ENCODE peak calls at places on chromosomes 4 and X, in eight cellular contexts. A is Calu3, W is bronchial epithelial cell, V is glutamatergic neuron, H is body of pancreas, M is uterus, B is WTC11, Q is astrocyte of the spinal cord. S is an unnamed sample.

GRCh38 chrX:24148118-24148517 is 1.4 kb upstream of the ZFX start:
- DNase-seq in W (no peak), B (no peak), Q (peak), V (no peak), M (no peak), A (no peak), H (no peak), S (no peak)

GRCh38 chr4:103075435-103075893 is 1.1 kb downstream of the SLC9B2 start:
- DNase-seq in V (no peak), H (no peak), B (no peak), W (no peak), A (no peak), Q (peak), M (no peak), S (no peak)

GRCh38 chr4:52368895-52369294 is 290.2 kb downstream of the USP46 start:
- DNase-seq in B (no peak), H (no peak), V (no peak), W (no peak), Q (no peak), A (no peak), M (no peak), S (no peak)

GRCh38 chr4:184769285-184769825 is 35.5 kb upstream of the CENPU start:
- DNase-seq in M (no peak), B (no peak), V (peak), W (no peak), H (no peak), A (no peak), Q (no peak), S (no peak)

GRCh38 chr4:10161840-10162239 is 45.2 kb upstream of the WDR1 start:
- DNase-seq in B (no peak), H (no peak), Q (no peak), M (no peak), W (no peak), V (no peak), A (no peak), S (no peak)

GRCh38 chr4:153533387-153533786 is 67.2 kb downstream of the TMEM131L start:
- DNase-seq in M (no peak), B (no peak), W (no peak), H (no peak), V (no peak), Q (no peak), A (no peak), S (no peak)

GRCh38 chr4:65416875-65417274 is 253.4 kb downstream of the EPHA5 start:
- DNase-seq in A (peak), M (no peak), Q (peak), H (peak), B (no peak), W (no peak), V (peak), S (no peak)

GRCh38 chr4:7027913-7028312 is 15.3 kb upstream of the TADA2B start:
- DNase-seq in M (no peak), V (no peak), A (no peak), Q (no peak), H (no peak), W (no peak), B (no peak), S (no peak)

GRCh38 chr4:48341776-48342558 is 638 bp downstream of the SLAIN2 start:
- DNase-seq in W (no peak), A (peak), V (peak), B (peak), H (peak), Q (peak), M (peak), S (peak)

GRCh38 chr4:88043586-88044340 is 36.3 kb downstream of the PKD2 start:
- DNase-seq in B (no peak), V (no peak), A (no peak), W (no peak), H (no peak), Q (no peak), M (no peak), S (no peak)

GRCh38 chr4:39232100-39232499 is 49.8 kb downstream of the WDR19 start:
- DNase-seq in V (no peak), M (no peak), A (no peak), B (no peak), W (no peak), H (peak), Q (no peak), S (no peak)

GRCh38 chr4:71396382-71396781 is 57.6 kb downstream of the SLC4A4 start:
- DNase-seq in M (no peak), V (no peak), A (no peak), Q (peak), W (peak), H (no peak), B (no peak), S (no peak)

GRCh38 chr4:2168469-2169319 is 73.2 kb downstream of the HAUS3 start:
- DNase-seq in Q (no peak), M (no peak), W (no peak), A (no peak), B (no peak), H (peak), V (no peak), S (no peak)

GRCh38 chr4:7960790-7961655 is 21.4 kb upstream of the AFAP1 start:
- DNase-seq in W (peak), M (peak), B (no peak), V (no peak), A (peak), Q (peak), H (peak), S (no peak)

GRCh38 chr4:102174800-102175199 is 170.5 kb downstream of the SLC39A8 start:
- DNase-seq in M (no peak), V (no peak), Q (peak), B (no peak), A (no peak), W (peak), H (no peak), S (no peak)

GRCh38 chr4:105963461-105964400 is 68.5 kb downstream of the NPNT start:
- DNase-seq in H (no peak), Q (no peak), B (no peak), W (peak), M (no peak), V (no peak), A (no peak), S (no peak)

GRCh38 chrX:48975041-48975440 is 3.4 kb upstream of the KCND1 start:
- DNase-seq in Q (no peak), W (no peak), V (no peak), M (no peak), B (no peak), A (no peak), H (no peak), S (no peak)

DNA sequence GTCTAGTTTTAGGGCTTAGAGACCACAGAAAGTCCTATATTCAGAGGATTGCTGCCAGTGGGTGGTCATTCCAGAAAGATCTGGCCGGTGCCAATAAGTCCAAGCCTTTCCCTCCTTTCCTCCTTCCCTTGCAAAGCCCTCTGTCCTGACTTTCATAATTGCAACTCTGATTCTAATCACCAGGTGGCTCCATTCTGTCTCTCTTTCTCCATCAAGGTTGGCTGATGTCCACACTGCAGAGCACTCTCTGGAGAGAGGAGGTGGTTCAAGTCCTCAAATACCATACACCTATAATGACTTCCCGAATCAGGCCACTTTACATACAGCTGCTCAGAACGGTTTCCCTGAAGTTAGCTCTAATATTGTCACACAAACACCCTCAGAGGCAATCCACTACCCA is 22.4 kb upstream of the ARMCX4 start:
- DNase-seq in Q (peak), M (no peak), H (no peak), V (no peak), B (no peak), W (peak), A (peak), S (no peak)
- TF ChIP-seq CTCF in Q (peak), M (no peak), H (no peak), V (no peak), B (no peak), W (peak), A (no peak), S (no peak)

GRCh38 chr4:186724048-186724860 is 598 bp upstream of the FAT1 start:
- DNase-seq in B (peak), V (peak), A (no peak), M (peak), W (no peak), H (peak), Q (peak), S (peak)

GRCh38 chr4:186723207-186724047 is at the start of gene FAT1:
- DNase-seq in A (peak), W (no peak), B (peak), V (peak), H (peak), M (peak), Q (peak), S (no peak)

GRCh38 chr4:186722856-186723206 is 825 bp downstream of the FAT1 start:
- DNase-seq in W (no peak), Q (peak), B (no peak), H (no peak), V (no peak), A (no peak), M (no peak), S (no peak)

GRCh38 chr4:186717556-186717955 is 6.1 kb downstream of the FAT1 start:
- DNase-seq in V (no peak), M (no peak), Q (no peak), H (no peak), W (peak), A (no peak), B (no peak), S (no peak)

GRCh38 chr4:186719925-186720694 is 3.5 kb downstream of the FAT1 start:
- DNase-seq in B (no peak), W (no peak), Q (peak), V (no peak), A (peak), H (no peak), M (no peak), S (no peak)
- TF ChIP-seq CTCF in B (peak), W (peak), Q (peak), V (peak), A (no peak), H (peak), M (no peak), S (peak)

GRCh38 chrX:40245411-40246140 is 147.8 kb upstream of the BCOR start:
- DNase-seq in W (peak), H (no peak), Q (peak), B (no peak), A (no peak), M (peak), V (no peak), S (no peak)
- TF ChIP-seq CTCF in W (no peak), H (no peak), Q (no peak), B (no peak), A (no peak), M (no peak), V (no peak), S (no peak)

DNA sequence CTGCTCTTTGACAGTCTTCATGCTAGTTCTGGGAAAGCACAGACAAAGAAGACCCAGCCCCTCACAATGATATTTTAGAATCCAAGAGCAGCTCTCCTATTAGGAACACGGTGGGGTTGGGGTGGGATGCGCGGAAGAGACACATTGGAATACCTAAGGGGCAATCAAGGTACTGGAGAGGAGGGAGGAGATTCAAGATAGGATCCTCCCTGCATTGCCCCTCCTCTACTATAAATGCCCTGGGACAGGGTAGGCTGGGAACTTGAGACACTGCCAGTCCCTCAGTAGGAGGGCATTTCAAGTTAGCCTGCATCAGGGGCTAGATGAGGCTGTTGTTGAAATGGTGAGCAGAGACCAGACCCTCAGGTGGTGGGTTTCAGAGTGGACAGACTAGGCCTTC is 5.1 kb downstream of the MAGEB17 start:
- DNase-seq in V (no peak), H (no peak), M (no peak), B (no peak), W (no peak), Q (no peak), A (no peak), S (no peak)
- TF ChIP-seq CTCF in V (no peak), H (no peak), M (no peak), B (no peak), W (no peak), Q (no peak), A (no peak), S (no peak)

DNA sequence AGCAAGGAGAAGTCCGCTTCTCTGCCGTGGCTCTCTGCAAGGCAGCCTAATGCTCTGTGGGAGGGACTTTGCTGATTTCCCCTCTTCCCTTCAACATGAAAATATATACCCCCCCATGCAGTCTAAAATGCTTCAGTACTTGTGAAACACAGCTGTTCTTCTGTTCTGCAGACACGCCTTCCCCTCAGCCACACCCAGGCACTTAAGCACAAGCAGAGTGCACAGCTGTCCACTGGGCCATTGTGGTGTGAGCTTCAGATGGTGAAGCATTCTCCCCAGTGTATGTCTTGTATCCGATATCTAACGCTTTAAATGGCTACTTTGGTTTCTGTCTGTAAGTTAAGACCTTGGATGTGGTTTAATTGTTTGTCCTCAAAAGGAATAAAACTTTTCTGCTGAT is 11.3 kb downstream of the UCHL1 start:
- DNase-seq in A (no peak), Q (no peak), V (peak), M (no peak), W (no peak), H (no peak), B (no peak), S (no peak)
- TF ChIP-seq CTCF in A (no peak), Q (no peak), V (no peak), M (no peak), W (no peak), H (no peak), B (no peak), S (no peak)

DNA sequence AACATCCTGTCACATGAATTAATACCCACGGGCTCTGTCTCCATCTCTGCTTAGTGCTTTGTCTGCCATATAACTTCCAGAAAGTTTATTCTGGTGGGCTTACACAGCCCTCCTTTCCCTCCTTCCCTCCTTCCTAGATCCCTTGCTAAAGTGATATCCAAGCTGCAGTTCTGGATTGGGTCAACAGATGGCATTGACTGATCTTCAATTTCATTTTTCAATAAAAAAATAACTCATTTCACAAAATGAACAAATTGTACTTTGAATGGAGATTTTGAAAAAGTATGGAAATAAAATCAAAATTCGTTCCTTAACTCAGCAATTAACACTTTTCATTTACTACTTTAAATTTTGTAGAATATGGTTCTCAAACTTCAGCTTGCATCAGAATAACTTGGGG is 94.9 kb downstream of the NXF2 start:
- DNase-seq in B (no peak), M (no peak), V (no peak), H (no peak), A (no peak), W (no peak), Q (no peak), S (no peak)
- TF ChIP-seq CTCF in B (no peak), M (no peak), V (no peak), H (no peak), A (no peak), W (peak), Q (no peak), S (no peak)

GRCh38 chrX:70552174-70552704 is 107.6 kb downstream of the DLG3 start:
- DNase-seq in V (no peak), B (no peak), M (no peak), Q (no peak), A (no peak), H (no peak), W (no peak), S (no peak)

GRCh38 chrX:70554948-70555347 is 110.3 kb downstream of the DLG3 start:
- DNase-seq in B (no peak), Q (no peak), V (no peak), M (no peak), H (no peak), A (no peak), W (no peak), S (no peak)

GRCh38 chrX:70554523-70554922 is 109.9 kb downstream of the DLG3 start:
- DNase-seq in W (no peak), A (no peak), H (no peak), B (no peak), V (no peak), M (no peak), Q (no peak), S (no peak)

GRCh38 chrX:70553516-70553915 is 108.9 kb downstream of the DLG3 start:
- DNase-seq in B (no peak), A (no peak), W (peak), Q (no peak), V (no peak), H (no peak), M (no peak), S (no peak)

GRCh38 chrX:70554081-70554480 is 109.4 kb downstream of the DLG3 start:
- DNase-seq in V (no peak), M (no peak), A (no peak), Q (peak), W (peak), H (no peak), B (no peak), S (no peak)
- TF ChIP-seq CTCF in V (no peak), M (peak), A (peak), Q (no peak), W (peak), H (peak), B (no peak), S (no peak)